ENCODE peak calls at places on chromosomes 7 and 10, in ten cellular contexts. One of them, this sample, is unnamed.

GRCh38 chr10:69866688-69867461 is 65.2 kb downstream of the COL13A1 start:
- DNase-seq in aorta: no peak
- DNase-seq in adrenal gland: peak; percentile 23
- DNase-seq in hepatocyte: peak; percentile 80
- DNase-seq in pancreas: no peak
- DNase-seq in cardiac muscle cell: peak; percentile 91
- DNase-seq in A549: no peak
- DNase-seq in Panc1: no peak
- DNase-seq in OCI-LY7: no peak
- DNase-seq in psoas muscle: peak; percentile 37
- DNase-seq in this sample: no peak

GRCh38 chr10:123913688-123914268 is 22.2 kb upstream of the CPXM2 start:
- DNase-seq in pancreas: peak; percentile 21
- DNase-seq in aorta: no peak
- DNase-seq in A549: no peak
- DNase-seq in OCI-LY7: peak; percentile 22
- DNase-seq in psoas muscle: no peak
- DNase-seq in hepatocyte: no peak
- DNase-seq in Panc1: no peak
- DNase-seq in adrenal gland: peak; percentile 57
- DNase-seq in cardiac muscle cell: peak; percentile 57
- DNase-seq in this sample: no peak

GRCh38 chr10:93073539-93074136 is at the start of gene CYP26A1:
- DNase-seq in adrenal gland: no peak
- DNase-seq in hepatocyte: no peak
- DNase-seq in Panc1: no peak
- DNase-seq in aorta: no peak
- DNase-seq in OCI-LY7: no peak
- DNase-seq in pancreas: no peak
- DNase-seq in A549: peak; percentile 60
- DNase-seq in psoas muscle: peak; percentile 45
- DNase-seq in cardiac muscle cell: no peak
- DNase-seq in this sample: no peak

GRCh38 chr10:84659497-84660276 is 331.3 kb downstream of the CCSER2 start:
- DNase-seq in hepatocyte: peak; percentile 48
- DNase-seq in A549: no peak
- DNase-seq in cardiac muscle cell: no peak
- DNase-seq in pancreas: no peak
- DNase-seq in adrenal gland: no peak
- DNase-seq in OCI-LY7: no peak
- DNase-seq in psoas muscle: no peak
- DNase-seq in aorta: no peak
- DNase-seq in Panc1: no peak
- DNase-seq in this sample: no peak

GRCh38 chr7:37832194-37832593 is 16.2 kb upstream of the NME8 start:
- DNase-seq in A549: peak; percentile 72
- DNase-seq in Panc1: no peak
- DNase-seq in adrenal gland: peak; percentile 78
- DNase-seq in pancreas: peak; percentile 23
- DNase-seq in psoas muscle: peak; percentile 84
- DNase-seq in cardiac muscle cell: peak; percentile 87
- DNase-seq in aorta: peak; percentile 80
- DNase-seq in hepatocyte: peak; percentile 73
- DNase-seq in OCI-LY7: no peak
- DNase-seq in this sample: no peak

GRCh38 chr7:43639858-43640491 is 57.1 kb downstream of the STK17A start:
- DNase-seq in aorta: no peak
- DNase-seq in adrenal gland: peak; percentile 76
- DNase-seq in OCI-LY7: no peak
- DNase-seq in A549: peak; percentile 32
- DNase-seq in psoas muscle: no peak
- DNase-seq in Panc1: no peak
- DNase-seq in pancreas: peak; percentile 76
- DNase-seq in cardiac muscle cell: peak; percentile 86
- DNase-seq in hepatocyte: peak; percentile 41
- DNase-seq in this sample: no peak

GRCh38 chr10:102595293-102595692 is 49.0 kb upstream of the TRIM8 start:
- DNase-seq in A549: no peak
- DNase-seq in aorta: no peak
- DNase-seq in adrenal gland: no peak
- DNase-seq in OCI-LY7: no peak
- DNase-seq in Panc1: no peak
- DNase-seq in cardiac muscle cell: no peak
- DNase-seq in pancreas: no peak
- DNase-seq in hepatocyte: no peak
- DNase-seq in psoas muscle: no peak
- DNase-seq in this sample: no peak

GRCh38 chr10:61389887-61390286 is 63.3 kb downstream of the TMEM26 start:
- DNase-seq in OCI-LY7: no peak
- DNase-seq in hepatocyte: no peak
- DNase-seq in A549: no peak
- DNase-seq in cardiac muscle cell: peak; percentile 6
- DNase-seq in psoas muscle: no peak
- DNase-seq in Panc1: no peak
- DNase-seq in pancreas: no peak
- DNase-seq in aorta: no peak
- DNase-seq in adrenal gland: no peak
- DNase-seq in this sample: no peak

GRCh38 chr10:46230615-46231014 is 56.2 kb upstream of the ANTXRL start:
- DNase-seq in hepatocyte: no peak
- DNase-seq in OCI-LY7: no peak
- DNase-seq in pancreas: no peak
- DNase-seq in cardiac muscle cell: no peak
- DNase-seq in aorta: no peak
- DNase-seq in A549: no peak
- DNase-seq in psoas muscle: no peak
- DNase-seq in adrenal gland: no peak
- DNase-seq in Panc1: no peak
- DNase-seq in this sample: no peak

GRCh38 chr7:70856889-70857511 is 274.9 kb upstream of the GALNT17 start:
- DNase-seq in psoas muscle: peak; percentile 70
- DNase-seq in pancreas: peak; percentile 78
- DNase-seq in A549: peak; percentile 50
- DNase-seq in aorta: peak; percentile 91
- DNase-seq in hepatocyte: peak; percentile 92
- DNase-seq in cardiac muscle cell: peak; percentile 67
- DNase-seq in adrenal gland: peak; percentile 63
- DNase-seq in OCI-LY7: peak; percentile 58
- DNase-seq in Panc1: peak; percentile 48
- DNase-seq in this sample: no peak

GRCh38 chr7:18352339-18353255 is 143.0 kb upstream of the HDAC9 start:
- DNase-seq in A549: peak; percentile 52
- DNase-seq in aorta: no peak
- DNase-seq in pancreas: peak; percentile 46
- DNase-seq in Panc1: peak; percentile 58
- DNase-seq in OCI-LY7: peak; percentile 66
- DNase-seq in hepatocyte: peak; percentile 73
- DNase-seq in psoas muscle: peak; percentile 30
- DNase-seq in cardiac muscle cell: peak; percentile 80
- DNase-seq in adrenal gland: peak; percentile 18
- DNase-seq in this sample: no peak

GRCh38 chr10:1573981-1574380 is 163.3 kb downstream of the ADARB2 start:
- DNase-seq in psoas muscle: no peak
- DNase-seq in Panc1: no peak
- DNase-seq in OCI-LY7: no peak
- DNase-seq in pancreas: no peak
- DNase-seq in A549: no peak
- DNase-seq in cardiac muscle cell: no peak
- DNase-seq in hepatocyte: no peak
- DNase-seq in adrenal gland: no peak
- DNase-seq in aorta: no peak
- DNase-seq in this sample: no peak

GRCh38 chr10:79929409-79929904 is 19.4 kb downstream of the SFTPD start:
- DNase-seq in adrenal gland: peak; percentile 71
- DNase-seq in A549: peak; percentile 71
- DNase-seq in hepatocyte: peak; percentile 87
- DNase-seq in psoas muscle: peak; percentile 90
- DNase-seq in OCI-LY7: peak; percentile 62
- DNase-seq in cardiac muscle cell: peak; percentile 79
- DNase-seq in Panc1: peak; percentile 43
- DNase-seq in pancreas: peak; percentile 86
- DNase-seq in aorta: peak; percentile 92
- DNase-seq in this sample: peak; percentile 48

GRCh38 chr7:86469680-86470295 is 173.9 kb upstream of the GRM3 start:
- DNase-seq in A549: peak; percentile 78
- DNase-seq in pancreas: peak; percentile 71
- DNase-seq in cardiac muscle cell: peak; percentile 78
- DNase-seq in hepatocyte: peak; percentile 89
- DNase-seq in psoas muscle: peak; percentile 19
- DNase-seq in aorta: no peak
- DNase-seq in Panc1: peak; percentile 76
- DNase-seq in adrenal gland: peak; percentile 50
- DNase-seq in OCI-LY7: peak; percentile 91
- DNase-seq in this sample: peak; percentile 70

GRCh38 chr7:23434147-23434676 is 36.1 kb downstream of the IGF2BP3 start:
- DNase-seq in A549: no peak
- DNase-seq in adrenal gland: no peak
- DNase-seq in pancreas: no peak
- DNase-seq in Panc1: no peak
- DNase-seq in cardiac muscle cell: no peak
- DNase-seq in psoas muscle: no peak
- DNase-seq in OCI-LY7: no peak
- DNase-seq in hepatocyte: no peak
- DNase-seq in aorta: no peak
- DNase-seq in this sample: no peak

GRCh38 chr10:69141304-69141703 is 17.3 kb downstream of the VPS26A start:
- DNase-seq in Panc1: no peak
- DNase-seq in cardiac muscle cell: no peak
- DNase-seq in OCI-LY7: no peak
- DNase-seq in aorta: no peak
- DNase-seq in pancreas: no peak
- DNase-seq in psoas muscle: no peak
- DNase-seq in A549: no peak
- DNase-seq in adrenal gland: no peak
- DNase-seq in hepatocyte: no peak
- DNase-seq in this sample: no peak

GRCh38 chr10:104766341-104766740 is 125.3 kb downstream of the SORCS3 start:
- DNase-seq in aorta: no peak
- DNase-seq in cardiac muscle cell: peak; percentile 3
- DNase-seq in pancreas: peak; percentile 35
- DNase-seq in hepatocyte: no peak
- DNase-seq in psoas muscle: no peak
- DNase-seq in adrenal gland: peak; percentile 14
- DNase-seq in OCI-LY7: no peak
- DNase-seq in A549: no peak
- DNase-seq in Panc1: no peak
- DNase-seq in this sample: no peak

GRCh38 chr7:156843157-156843556 is 49.8 kb downstream of the LMBR1 start:
- DNase-seq in A549: no peak
- DNase-seq in adrenal gland: no peak
- DNase-seq in pancreas: no peak
- DNase-seq in OCI-LY7: no peak
- DNase-seq in Panc1: no peak
- DNase-seq in psoas muscle: no peak
- DNase-seq in cardiac muscle cell: no peak
- DNase-seq in aorta: no peak
- DNase-seq in hepatocyte: no peak
- DNase-seq in this sample: no peak

DNA sequence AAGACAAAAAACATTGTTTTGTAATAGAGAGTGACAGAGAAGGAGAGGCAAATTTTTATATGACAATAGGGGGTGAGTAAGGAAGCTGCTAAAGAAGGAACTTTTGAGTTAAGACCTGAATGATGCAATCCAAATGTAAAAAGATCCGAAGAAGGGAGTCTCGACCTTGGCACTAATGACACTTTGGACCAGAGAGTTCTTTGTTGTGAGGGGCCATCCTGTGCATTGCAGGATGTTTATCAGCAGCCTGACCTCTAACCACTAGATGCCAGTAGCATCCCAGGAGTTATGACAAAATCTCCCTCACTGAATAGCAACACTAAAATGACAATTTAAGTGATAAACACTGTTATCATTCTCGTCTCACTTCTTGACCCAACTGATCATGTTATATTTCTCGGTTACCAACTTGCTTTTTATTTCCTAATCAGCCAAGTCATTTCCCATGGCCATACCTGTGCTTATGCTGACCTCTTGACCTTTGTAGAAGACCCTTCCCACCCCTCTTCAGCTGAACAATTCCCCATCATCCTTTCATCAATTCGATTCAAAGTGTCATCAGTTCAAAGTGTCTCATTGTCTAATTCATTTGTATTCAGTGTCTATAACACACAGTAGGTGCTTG is 30.0 kb downstream of the DGKI start:
- DNase-seq in aorta: no peak
- DNase-seq in A549: peak; percentile 6
- DNase-seq in pancreas: no peak
- DNase-seq in cardiac muscle cell: peak; percentile 32
- DNase-seq in Panc1: no peak
- DNase-seq in adrenal gland: no peak
- DNase-seq in hepatocyte: no peak
- DNase-seq in psoas muscle: no peak
- DNase-seq in OCI-LY7: no peak
- DNase-seq in this sample: no peak
- H3K27ac ChIP-seq in aorta: no peak overlapping the region
- H3K27ac ChIP-seq in A549: no peak overlapping the region
- H3K27ac ChIP-seq in pancreas: no peak overlapping the region
- H3K27ac ChIP-seq in cardiac muscle cell: no peak overlapping the region
- H3K27ac ChIP-seq in Panc1: no peak overlapping the region
- H3K27ac ChIP-seq in adrenal gland: no peak overlapping the region
- H3K27ac ChIP-seq in hepatocyte: no peak overlapping the region
- H3K27ac ChIP-seq in psoas muscle: no peak overlapping the region
- H3K27ac ChIP-seq in OCI-LY7: no peak overlapping the region
- H3K27ac ChIP-seq in this sample: no peak overlapping the region

GRCh38 chr7:101099969-101100781 is 14.9 kb downstream of the TRIM56 start:
- DNase-seq in cardiac muscle cell: peak; percentile 99
- DNase-seq in OCI-LY7: no peak
- DNase-seq in hepatocyte: peak; percentile 95
- DNase-seq in aorta: peak; percentile 99
- DNase-seq in Panc1: peak; percentile 98
- DNase-seq in A549: peak; percentile 98
- DNase-seq in pancreas: peak; percentile 88
- DNase-seq in psoas muscle: peak; percentile 96
- DNase-seq in adrenal gland: peak; percentile 98
- DNase-seq in this sample: no peak
- H3K27ac ChIP-seq in cardiac muscle cell: no peak overlapping the region
- H3K27ac ChIP-seq in OCI-LY7: no peak overlapping the region
- H3K27ac ChIP-seq in hepatocyte: peak overlapping the region; percentile 86
- H3K27ac ChIP-seq in aorta: no peak overlapping the region
- H3K27ac ChIP-seq in Panc1: peak overlapping the region; percentile 97
- H3K27ac ChIP-seq in A549: peak overlapping the region; percentile 94
- H3K27ac ChIP-seq in pancreas: no peak overlapping the region
- H3K27ac ChIP-seq in psoas muscle: peak overlapping the region; percentile 73
- H3K27ac ChIP-seq in adrenal gland: peak overlapping the region; percentile 81
- H3K27ac ChIP-seq in this sample: no peak overlapping the region

GRCh38 chr7:107924841-107925490 is 34.0 kb downstream of the DLD start:
- DNase-seq in adrenal gland: no peak
- DNase-seq in cardiac muscle cell: no peak
- DNase-seq in pancreas: no peak
- DNase-seq in psoas muscle: no peak
- DNase-seq in Panc1: no peak
- DNase-seq in OCI-LY7: no peak
- DNase-seq in hepatocyte: no peak
- DNase-seq in A549: no peak
- DNase-seq in aorta: no peak
- DNase-seq in this sample: peak; percentile 9
- H3K27ac ChIP-seq in adrenal gland: no peak overlapping the region
- H3K27ac ChIP-seq in cardiac muscle cell: no peak overlapping the region
- H3K27ac ChIP-seq in pancreas: no peak overlapping the region
- H3K27ac ChIP-seq in psoas muscle: no peak overlapping the region
- H3K27ac ChIP-seq in Panc1: peak overlapping the region; percentile 21
- H3K27ac ChIP-seq in OCI-LY7: no peak overlapping the region
- H3K27ac ChIP-seq in hepatocyte: no peak overlapping the region
- H3K27ac ChIP-seq in A549: no peak overlapping the region
- H3K27ac ChIP-seq in aorta: no peak overlapping the region
- H3K27ac ChIP-seq in this sample: peak overlapping the region; percentile 35

GRCh38 chr10:127013251-127013656 is 108.0 kb downstream of the DOCK1 start:
- DNase-seq in adrenal gland: no peak
- DNase-seq in psoas muscle: no peak
- DNase-seq in cardiac muscle cell: no peak
- DNase-seq in Panc1: no peak
- DNase-seq in aorta: no peak
- DNase-seq in hepatocyte: no peak
- DNase-seq in A549: no peak
- DNase-seq in pancreas: peak; percentile 42
- DNase-seq in OCI-LY7: no peak
- DNase-seq in this sample: no peak
- H3K27ac ChIP-seq in adrenal gland: no peak overlapping the region
- H3K27ac ChIP-seq in psoas muscle: no peak overlapping the region
- H3K27ac ChIP-seq in cardiac muscle cell: peak overlapping the region; percentile 73
- H3K27ac ChIP-seq in Panc1: peak overlapping the region; percentile 67
- H3K27ac ChIP-seq in aorta: no peak overlapping the region
- H3K27ac ChIP-seq in hepatocyte: no peak overlapping the region
- H3K27ac ChIP-seq in A549: no peak overlapping the region
- H3K27ac ChIP-seq in pancreas: peak overlapping the region; percentile 77
- H3K27ac ChIP-seq in OCI-LY7: no peak overlapping the region
- H3K27ac ChIP-seq in this sample: no peak overlapping the region

This sample was measured in CD4-positive, CD25-positive, alpha-beta regulatory T cell.